ENCODE peak calls at places on chromosomes 1 and 21, in six cellular contexts. J is GM12891, V is IMR-90, D is adrenal gland, U is heart left ventricle, I is Peyer's patch. Q is an unnamed sample.

GRCh38 chr21:41321908-41322495 is 5.4 kb downstream of the FAM3B start:
- DNase-seq in I (no peak), D (no peak), J (no peak), U (no peak), V (no peak), Q (peak; percentile 54)

GRCh38 chr1:41639332-41639936 is 155.0 kb upstream of the EDN2 start:
- DNase-seq in V (peak; percentile 90), U (no peak), I (no peak), D (no peak), J (no peak), Q (no peak)

GRCh38 chr1:204494281-204495077 is at the start of gene PIK3C2B:
- DNase-seq in I (peak; percentile 91), J (peak; percentile 87), D (peak; percentile 90), U (peak; percentile 92), V (peak; percentile 73), Q (peak; percentile 84)

GRCh38 chr1:117527566-117528102 is 78.2 kb upstream of the TENT5C start:
- DNase-seq in J (no peak), I (no peak), U (no peak), D (no peak), V (peak; percentile 66), Q (no peak)

GRCh38 chr21:36829116-36829515 is 130.2 kb downstream of the SIM2 start:
- DNase-seq in I (no peak), J (no peak), D (no peak), V (no peak), U (no peak), Q (no peak)

GRCh38 chr1:28246427-28246832 is 10.5 kb downstream of the ATP5IF1 start:
- DNase-seq in J (no peak), V (peak; percentile 47), D (no peak), I (no peak), U (no peak), Q (no peak)

GRCh38 chr1:93591833-93592635 is 89.6 kb downstream of the BCAR3 start:
- DNase-seq in J (peak; percentile 37), V (no peak), D (no peak), U (no peak), I (peak; percentile 94), Q (peak; percentile 96)

GRCh38 chr1:79550402-79550801 is 543.9 kb upstream of the ADGRL4 start:
- DNase-seq in U (no peak), I (no peak), J (no peak), V (no peak), D (no peak), Q (no peak)

GRCh38 chr1:232066521-232066920 is 439.9 kb downstream of the DISC1 start:
- DNase-seq in U (no peak), D (no peak), V (no peak), J (no peak), I (no peak), Q (no peak)

GRCh38 chr1:114551400-114551799 is 30.0 kb downstream of the BCAS2 start:
- DNase-seq in J (no peak), V (no peak), U (no peak), D (no peak), I (no peak), Q (no peak)

GRCh38 chr1:11501906-11502485 is 23.0 kb downstream of the DISP3 start:
- DNase-seq in V (no peak), U (no peak), D (no peak), J (no peak), I (no peak), Q (no peak)

GRCh38 chr1:76059461-76059860 is 15.1 kb upstream of the ST6GALNAC3 start:
- DNase-seq in V (no peak), I (no peak), U (no peak), D (no peak), J (no peak), Q (no peak)

GRCh38 chr1:226625832-226626576 is 77.4 kb downstream of the STUM start:
- DNase-seq in D (no peak), I (peak; percentile 42), U (no peak), V (no peak), J (no peak), Q (no peak)

GRCh38 chr1:7648761-7649384 is 122.2 kb upstream of the VAMP3 start:
- DNase-seq in U (peak; percentile 57), V (peak; percentile 23), I (peak; percentile 57), J (no peak), D (peak; percentile 73), Q (peak; percentile 86)

GRCh38 chr1:1347663-1348419 is 1.4 kb downstream of the DVL1 start:
- DNase-seq in D (peak; percentile 76), V (peak; percentile 25), I (peak; percentile 72), U (no peak), J (no peak), Q (peak; percentile 77)

GRCh38 chr1:166193057-166193456 is 26.3 kb upstream of the FAM78B start:
- DNase-seq in I (no peak), D (no peak), J (no peak), V (no peak), U (no peak), Q (no peak)

GRCh38 chr21:30831194-30831765 is 1.7 kb upstream of the KRTAP7-1 start:
- DNase-seq in D (no peak), V (no peak), I (no peak), J (no peak), U (no peak), Q (no peak)

GRCh38 chr1:21603177-21604138 is 65.7 kb downstream of the RAP1GAP start:
- DNase-seq in U (no peak), V (no peak), D (no peak), J (no peak), I (no peak), Q (no peak)

GRCh38 chr21:31326478-31327247 is 17.4 kb downstream of the TIAM1 start:
- DNase-seq in V (no peak), I (no peak), D (no peak), U (no peak), J (peak; percentile 41), Q (no peak)

GRCh38 chr1:156744344-156744743 is 3.5 kb upstream of the MRPL24 start:
- DNase-seq in D (no peak), V (no peak), J (no peak), U (no peak), I (no peak), Q (no peak)

GRCh38 chr1:75053207-75053606 is 81.0 kb upstream of the LHX8 start:
- DNase-seq in I (no peak), J (no peak), V (no peak), D (no peak), U (no peak), Q (no peak)

GRCh38 chr1:17162941-17163340 is 42.0 kb upstream of the PADI1 start:
- DNase-seq in J (no peak), V (no peak), D (no peak), I (no peak), U (no peak), Q (no peak)

GRCh38 chr1:210373628-210373877 is 44.9 kb downstream of the HHAT start:
- DNase-seq in D (no peak), V (no peak), I (no peak), J (no peak), U (no peak), Q (no peak)

GRCh38 chr1:212030936-212031528 is 4.3 kb downstream of the INTS7 start:
- DNase-seq in I (no peak), V (peak; percentile 91), U (no peak), D (no peak), J (no peak), Q (no peak)

GRCh38 chr21:42721341-42721824 is 68.0 kb downstream of the PDE9A start:
- DNase-seq in D (peak; percentile 81), V (no peak), I (peak; percentile 83), U (no peak), J (no peak), Q (no peak)

GRCh38 chr1:116806245-116806644 is 52.0 kb downstream of the CD2 start:
- DNase-seq in U (no peak), J (no peak), I (no peak), D (no peak), V (no peak), Q (no peak)

GRCh38 chr1:60149254-60149653 is 75.7 kb upstream of the C1orf87 start:
- DNase-seq in I (peak; percentile 44), D (peak; percentile 56), U (peak; percentile 88), J (no peak), V (no peak), Q (peak; percentile 71)

GRCh38 chr1:18639335-18640055 is 8.8 kb downstream of the PAX7 start:
- DNase-seq in D (no peak), J (no peak), V (no peak), U (no peak), I (no peak), Q (no peak)
- TF ChIP-seq POLR2A in D (no peak), J (no peak), V (no peak), U (no peak), I (no peak), Q (no peak)

DNA sequence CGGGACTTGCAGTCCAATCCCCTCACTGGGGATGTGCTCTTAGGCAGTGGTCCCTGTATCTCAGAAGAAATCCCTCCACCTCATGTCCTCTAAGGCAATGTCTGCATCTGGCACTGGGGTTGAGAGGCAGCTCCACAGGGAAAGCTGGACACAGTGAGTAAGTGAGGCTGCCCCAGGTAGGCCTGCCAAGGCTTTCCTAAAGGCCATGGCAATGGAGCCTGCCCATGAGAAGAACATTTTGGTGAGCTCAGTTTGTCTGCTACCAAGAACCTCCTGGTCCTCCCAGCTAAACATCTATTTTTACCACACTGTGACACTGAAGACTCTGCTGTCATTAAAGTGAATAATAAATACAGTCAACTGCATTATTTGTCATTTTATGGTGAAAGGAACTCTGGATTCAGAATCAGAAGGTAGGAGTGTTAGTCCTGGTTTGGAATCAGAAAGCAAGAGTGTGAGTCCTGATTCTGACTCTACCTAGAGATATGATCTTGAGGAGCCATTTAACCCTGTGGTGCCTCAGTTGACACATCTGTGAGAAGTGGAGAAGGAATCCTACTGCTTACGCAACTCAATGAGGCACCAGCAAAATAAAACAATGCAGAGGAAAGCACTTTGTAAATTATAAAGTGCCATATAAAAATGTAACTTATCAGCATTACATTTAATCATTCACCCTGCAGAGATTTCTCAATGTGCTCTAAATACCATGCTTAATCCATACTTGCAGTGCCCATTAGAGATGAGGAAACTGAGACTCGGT is 41.0 kb downstream of the TBX15 start:
- DNase-seq in J (no peak), I (no peak), U (no peak), V (no peak), D (no peak), Q (no peak)
- TF ChIP-seq POLR2A in J (no peak), I (no peak), U (no peak), V (no peak), D (no peak), Q (no peak)

DNA sequence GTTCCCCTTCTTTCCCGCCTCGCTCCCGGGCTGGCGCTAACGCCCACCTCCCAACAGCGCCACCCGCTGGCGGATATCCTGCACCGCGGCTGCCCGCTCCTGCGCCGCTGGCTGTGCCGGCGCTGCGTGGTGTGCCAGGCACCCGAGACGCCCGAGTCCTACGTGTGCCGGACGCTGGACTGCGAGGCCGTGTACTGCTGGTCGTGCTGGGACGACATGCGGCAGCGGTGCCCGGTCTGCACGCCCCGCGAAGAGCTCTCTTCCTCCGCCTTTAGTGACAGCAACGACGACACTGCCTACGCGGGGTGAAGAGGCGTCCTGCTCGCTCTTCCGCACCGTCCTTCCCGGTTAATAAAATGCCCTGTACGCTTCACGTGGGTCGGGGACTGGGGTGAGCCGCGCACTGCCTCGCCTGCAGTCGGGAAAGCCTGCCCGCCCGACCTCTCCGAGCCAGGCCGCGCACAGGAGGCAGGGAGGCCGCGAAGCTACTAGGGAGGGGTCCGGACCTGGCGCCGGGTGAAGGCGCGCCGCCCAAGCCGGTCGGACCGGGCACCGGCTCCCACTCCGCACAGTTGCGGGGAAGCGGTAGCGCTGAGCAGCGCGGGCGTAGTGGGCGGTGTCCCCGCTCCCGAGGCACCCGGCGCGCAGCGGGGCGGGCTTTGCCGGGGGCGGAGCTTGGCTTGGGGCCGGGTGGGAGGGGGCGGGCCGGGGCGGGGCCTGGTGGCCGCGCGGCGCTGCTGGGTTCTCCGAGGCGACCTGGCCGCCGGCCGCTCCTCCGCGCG is at the start of gene ADAM15:
- DNase-seq in J (peak; percentile 99), D (peak; percentile 92), V (peak; percentile 53), U (peak; percentile 89), I (peak; percentile 92), Q (peak; percentile 91)
- TF ChIP-seq POLR2A in J (no peak), D (peak; percentile 68), V (no peak), U (no peak), I (peak; percentile 88), Q (no peak)

GRCh38 chr1:32998009-32998555 is 33.5 kb upstream of the RNF19B start:
- DNase-seq in U (no peak), I (no peak), V (no peak), J (no peak), D (no peak), Q (no peak)
- TF ChIP-seq POLR2A in U (no peak), I (no peak), V (peak; percentile 2), J (no peak), D (no peak), Q (no peak)